ENCODE peak calls at places on chromosomes 13 and 19, in seven cellular contexts. J is hypothalamus; C is activated CD4-positive, alpha-beta T cell treated with anti-CD3 and anti-CD28 coated beads, Interleukin-2, amount 50 U/mL, for 24 hours; A is stimulated activated CD4-positive, alpha-beta T cell treated with anti-CD3 and anti-CD28 coated beads, Interleukin-4, amount 100 ng/mL, for 48 hours; E is HFFc6; O is activated CD8-positive, alpha-beta T cell treated with anti-CD3 and anti-CD28 coated beads for 36 hours; D is uterus. I is an unnamed sample.
A peak's percentile ranks its signal among the peaks of the same experiment; 100 is the strongest.

GRCh38 chr19:45364696-45365095 is 5.7 kb downstream of the ERCC2 start:
- DNase-seq in D (no peak), A (no peak), J (no peak), O (no peak), C (no peak), E (no peak), I (no peak)

GRCh38 chr19:45276284-45276687 is 25.2 kb downstream of the MARK4 start:
- DNase-seq in O (no peak), A (no peak), E (no peak), C (no peak), J (no peak), D (no peak), I (no peak)

GRCh38 chr19:1986357-1987162 is 29.0 kb downstream of the BTBD2 start:
- DNase-seq in D (no peak), E (no peak), J (no peak), C (no peak), A (no peak), O (no peak), I (no peak)

GRCh38 chr19:10289167-10289835 is 451 bp upstream of the ICAM5 start:
- DNase-seq in A (peak; percentile 66), O (peak; percentile 88), E (peak; percentile 78), J (no peak), C (peak; percentile 52), D (no peak), I (no peak)

GRCh38 chr19:6287269-6287885 is 7.6 kb upstream of the MLLT1 start:
- DNase-seq in D (no peak), A (no peak), E (no peak), C (no peak), O (peak; percentile 24), J (no peak), I (no peak)

GRCh38 chr19:42440357-42441046 is 2.2 kb downstream of the CXCL17 start:
- DNase-seq in J (peak; percentile 59), D (peak; percentile 44), A (peak; percentile 76), C (peak; percentile 60), E (peak; percentile 61), O (peak; percentile 89), I (peak; percentile 50)

GRCh38 chr13:48009298-48009697 is 8.2 kb upstream of the SUCLA2 start:
- DNase-seq in C (no peak), J (no peak), D (no peak), O (no peak), E (peak; percentile 59), A (no peak), I (no peak)

GRCh38 chr13:80655778-80656518 is 315.0 kb upstream of the SPRY2 start:
- DNase-seq in D (no peak), E (no peak), C (no peak), J (no peak), A (no peak), O (no peak), I (no peak)

GRCh38 chr19:1153891-1154730 is 20.0 kb downstream of the SBNO2 start:
- DNase-seq in O (no peak), C (no peak), J (no peak), D (peak; percentile 34), E (no peak), A (no peak), I (no peak)

GRCh38 chr19:13974073-13974472 is 21.8 kb downstream of the DCAF15 start:
- DNase-seq in A (no peak), E (no peak), J (no peak), O (peak; percentile 67), C (no peak), D (no peak), I (no peak)

GRCh38 chr19:34480971-34481821 is at the start of gene WTIP:
- DNase-seq in A (no peak), C (no peak), E (peak; percentile 67), O (no peak), D (peak; percentile 73), J (no peak), I (peak; percentile 43)

GRCh38 chr13:101785858-101786257 is 333.4 kb downstream of the ITGBL1 start:
- DNase-seq in O (peak; percentile 4), A (no peak), E (peak; percentile 17), D (no peak), J (peak; percentile 11), C (no peak), I (no peak)

GRCh38 chr19:17957149-17957849 is 9.6 kb upstream of the KCNN1 start:
- DNase-seq in O (no peak), C (no peak), J (no peak), D (no peak), A (no peak), E (no peak), I (no peak)

GRCh38 chr13:106756446-106756845 is 188.5 kb upstream of the ARGLU1 start:
- DNase-seq in D (no peak), O (no peak), C (no peak), J (no peak), A (no peak), E (no peak), I (no peak)

I was measured in tibial nerve.